ENCODE peak calls at places on chromosomes 16 and 17, in six cellular contexts. One of them, this sample, is unnamed.

GRCh38 chr16:64738321-64738960 is 383.4 kb downstream of the CDH11 start:
- DNase-seq in A549: no peak
- DNase-seq in lung microvascular endothelial cell: no peak
- DNase-seq in fibroblast of mammary gland: peak; percentile 49
- DNase-seq in amniotic epithelial cell: peak; percentile 49
- DNase-seq in EL: peak; percentile 82
- DNase-seq in this sample: peak; percentile 66

GRCh38 chr16:23836404-23837291 is 865 bp downstream of the PRKCB start:
- DNase-seq in A549: no peak
- DNase-seq in amniotic epithelial cell: no peak
- DNase-seq in lung microvascular endothelial cell: no peak
- DNase-seq in EL: no peak
- DNase-seq in fibroblast of mammary gland: no peak
- DNase-seq in this sample: peak; percentile 7

GRCh38 chr16:25297151-25297787 is 39.6 kb upstream of the ZKSCAN2 start:
- DNase-seq in lung microvascular endothelial cell: no peak
- DNase-seq in amniotic epithelial cell: no peak
- DNase-seq in EL: no peak
- DNase-seq in A549: no peak
- DNase-seq in fibroblast of mammary gland: no peak
- DNase-seq in this sample: no peak

GRCh38 chr16:138049-138417 is 440 bp downstream of the NPRL3 start:
- DNase-seq in amniotic epithelial cell: no peak
- DNase-seq in A549: no peak
- DNase-seq in fibroblast of mammary gland: no peak
- DNase-seq in lung microvascular endothelial cell: peak; percentile 13
- DNase-seq in EL: peak; percentile 9
- DNase-seq in this sample: peak; percentile 48

GRCh38 chr17:50274142-50274944 is at the start of gene TMEM92:
- DNase-seq in lung microvascular endothelial cell: no peak
- DNase-seq in A549: peak; percentile 71
- DNase-seq in fibroblast of mammary gland: peak; percentile 17
- DNase-seq in EL: no peak
- DNase-seq in amniotic epithelial cell: no peak
- DNase-seq in this sample: peak; percentile 53

GRCh38 chr17:62616993-62617893 is 10.2 kb upstream of the MRC2 start:
- DNase-seq in amniotic epithelial cell: no peak
- DNase-seq in A549: no peak
- DNase-seq in EL: no peak
- DNase-seq in lung microvascular endothelial cell: no peak
- DNase-seq in fibroblast of mammary gland: no peak
- DNase-seq in this sample: peak; percentile 24

GRCh38 chr17:40551091-40551873 is 14.0 kb downstream of the CCR7 start:
- DNase-seq in EL: peak; percentile 98
- DNase-seq in fibroblast of mammary gland: peak; percentile 100
- DNase-seq in lung microvascular endothelial cell: no peak
- DNase-seq in amniotic epithelial cell: peak; percentile 100
- DNase-seq in A549: peak; percentile 99
- DNase-seq in this sample: peak; percentile 80

GRCh38 chr17:75524971-75525805 is at the start of gene LLGL2:
- DNase-seq in lung microvascular endothelial cell: no peak
- DNase-seq in A549: peak; percentile 83
- DNase-seq in amniotic epithelial cell: peak; percentile 35
- DNase-seq in EL: peak; percentile 71
- DNase-seq in fibroblast of mammary gland: no peak
- DNase-seq in this sample: peak; percentile 85

GRCh38 chr16:28587386-28587785 is 9.5 kb downstream of the SULT1A2 start:
- DNase-seq in EL: peak; percentile 88
- DNase-seq in fibroblast of mammary gland: no peak
- DNase-seq in A549: peak; percentile 37
- DNase-seq in lung microvascular endothelial cell: peak; percentile 55
- DNase-seq in amniotic epithelial cell: no peak
- DNase-seq in this sample: no peak

GRCh38 chr17:55727920-55728319 is 5.3 kb upstream of the TMEM100 start:
- DNase-seq in A549: no peak
- DNase-seq in lung microvascular endothelial cell: no peak
- DNase-seq in EL: no peak
- DNase-seq in amniotic epithelial cell: no peak
- DNase-seq in fibroblast of mammary gland: peak; percentile 57
- DNase-seq in this sample: no peak

GRCh38 chr16:82331397-82331796 is 161.4 kb upstream of the MPHOSPH6 start:
- DNase-seq in A549: no peak
- DNase-seq in fibroblast of mammary gland: no peak
- DNase-seq in EL: no peak
- DNase-seq in lung microvascular endothelial cell: no peak
- DNase-seq in amniotic epithelial cell: no peak
- DNase-seq in this sample: no peak

GRCh38 chr16:67542464-67542863 is 13.8 kb downstream of the RIPOR1 start:
- DNase-seq in amniotic epithelial cell: peak; percentile 80
- DNase-seq in A549: peak; percentile 83
- DNase-seq in lung microvascular endothelial cell: peak; percentile 91
- DNase-seq in fibroblast of mammary gland: peak; percentile 84
- DNase-seq in EL: peak; percentile 80
- DNase-seq in this sample: peak; percentile 60

GRCh38 chr17:45129940-45130639 is 2.2 kb downstream of the PLCD3 start:
- DNase-seq in A549: peak; percentile 67
- DNase-seq in amniotic epithelial cell: no peak
- DNase-seq in EL: peak; percentile 53
- DNase-seq in fibroblast of mammary gland: no peak
- DNase-seq in lung microvascular endothelial cell: no peak
- DNase-seq in this sample: no peak

GRCh38 chr17:57197672-57198071 is 58.7 kb upstream of the MSI2 start:
- DNase-seq in amniotic epithelial cell: no peak
- DNase-seq in EL: no peak
- DNase-seq in A549: no peak
- DNase-seq in fibroblast of mammary gland: no peak
- DNase-seq in lung microvascular endothelial cell: no peak
- DNase-seq in this sample: no peak

GRCh38 chr17:58692239-58693055 is at the start of gene RAD51C:
- DNase-seq in EL: peak; percentile 86
- DNase-seq in fibroblast of mammary gland: peak; percentile 82
- DNase-seq in lung microvascular endothelial cell: peak; percentile 82
- DNase-seq in A549: peak; percentile 93
- DNase-seq in amniotic epithelial cell: peak; percentile 86
- DNase-seq in this sample: peak; percentile 95

GRCh38 chr16:57619606-57620315 is 8.7 kb upstream of the ADGRG1 start:
- DNase-seq in amniotic epithelial cell: no peak
- DNase-seq in lung microvascular endothelial cell: no peak
- DNase-seq in A549: no peak
- DNase-seq in fibroblast of mammary gland: no peak
- DNase-seq in EL: no peak
- DNase-seq in this sample: no peak

This sample was measured in astrocyte of the hippocampus.